ENCODE peak calls at places on chromosomes 4 and X, in nine cellular contexts. One of them, this sample, is unnamed.

GRCh38 chr4:150127757-150128156 is 49.5 kb downstream of the DCLK2 start:
- DNase-seq in GM23248: no peak
- DNase-seq in CD4-positive, alpha-beta memory T cell: no peak
- DNase-seq in brain microvascular endothelial cell: no peak
- DNase-seq in NAMALWA: no peak
- DNase-seq in GM13977: no peak
- DNase-seq in kidney glomerular epithelial cell: no peak
- DNase-seq in mucosa of gallbladder: no peak
- DNase-seq in left kidney: no peak
- DNase-seq in this sample: no peak

GRCh38 chr4:20890752-20891151 is 190.5 kb downstream of the PACRGL start:
- DNase-seq in GM23248: peak
- DNase-seq in CD4-positive, alpha-beta memory T cell: no peak
- DNase-seq in brain microvascular endothelial cell: no peak
- DNase-seq in NAMALWA: no peak
- DNase-seq in GM13977: no peak
- DNase-seq in kidney glomerular epithelial cell: no peak
- DNase-seq in mucosa of gallbladder: no peak
- DNase-seq in left kidney: no peak
- DNase-seq in this sample: no peak

GRCh38 chr4:125085-125820 is 952 bp downstream of the ZNF718 start:
- DNase-seq in GM23248: peak
- DNase-seq in CD4-positive, alpha-beta memory T cell: no peak
- DNase-seq in brain microvascular endothelial cell: peak
- DNase-seq in NAMALWA: no peak
- DNase-seq in GM13977: no peak
- DNase-seq in kidney glomerular epithelial cell: peak
- DNase-seq in mucosa of gallbladder: peak
- DNase-seq in left kidney: peak
- DNase-seq in this sample: peak

GRCh38 chr4:42083816-42084215 is 68.6 kb downstream of the BEND4 start:
- DNase-seq in GM23248: peak
- DNase-seq in CD4-positive, alpha-beta memory T cell: no peak
- DNase-seq in brain microvascular endothelial cell: no peak
- DNase-seq in NAMALWA: no peak
- DNase-seq in GM13977: no peak
- DNase-seq in kidney glomerular epithelial cell: no peak
- DNase-seq in mucosa of gallbladder: no peak
- DNase-seq in left kidney: no peak
- DNase-seq in this sample: peak

GRCh38 chr4:64125354-64125753 is 283.9 kb downstream of the TECRL start:
- DNase-seq in GM23248: no peak
- DNase-seq in CD4-positive, alpha-beta memory T cell: no peak
- DNase-seq in brain microvascular endothelial cell: no peak
- DNase-seq in NAMALWA: no peak
- DNase-seq in GM13977: no peak
- DNase-seq in kidney glomerular epithelial cell: no peak
- DNase-seq in mucosa of gallbladder: no peak
- DNase-seq in left kidney: no peak
- DNase-seq in this sample: no peak

GRCh38 chr4:41418444-41418843 is 119.5 kb upstream of the LIMCH1 start:
- DNase-seq in GM23248: peak
- DNase-seq in CD4-positive, alpha-beta memory T cell: no peak
- DNase-seq in brain microvascular endothelial cell: no peak
- DNase-seq in NAMALWA: no peak
- DNase-seq in GM13977: no peak
- DNase-seq in kidney glomerular epithelial cell: peak
- DNase-seq in mucosa of gallbladder: peak
- DNase-seq in left kidney: peak
- DNase-seq in this sample: peak

GRCh38 chr4:139851639-139852038 is 186.0 kb downstream of the MGST2 start:
- DNase-seq in GM23248: no peak
- DNase-seq in CD4-positive, alpha-beta memory T cell: no peak
- DNase-seq in brain microvascular endothelial cell: no peak
- DNase-seq in NAMALWA: no peak
- DNase-seq in GM13977: no peak
- DNase-seq in kidney glomerular epithelial cell: no peak
- DNase-seq in mucosa of gallbladder: no peak
- DNase-seq in left kidney: no peak
- DNase-seq in this sample: no peak

GRCh38 chrX:63889001-63889400 is 104.0 kb upstream of the ARHGEF9 start:
- DNase-seq in GM23248: peak
- DNase-seq in CD4-positive, alpha-beta memory T cell: no peak
- DNase-seq in brain microvascular endothelial cell: peak
- DNase-seq in NAMALWA: no peak
- DNase-seq in GM13977: no peak
- DNase-seq in kidney glomerular epithelial cell: no peak
- DNase-seq in mucosa of gallbladder: no peak
- DNase-seq in left kidney: no peak
- DNase-seq in this sample: peak

GRCh38 chrX:51743179-51743957 is at the start of gene GSPT2:
- DNase-seq in GM23248: peak
- DNase-seq in CD4-positive, alpha-beta memory T cell: peak
- DNase-seq in brain microvascular endothelial cell: peak
- DNase-seq in NAMALWA: peak
- DNase-seq in GM13977: peak
- DNase-seq in kidney glomerular epithelial cell: peak
- DNase-seq in mucosa of gallbladder: peak
- DNase-seq in left kidney: peak
- DNase-seq in this sample: peak

GRCh38 chr4:86448891-86449290 is 89.0 kb upstream of the MAPK10 start:
- DNase-seq in GM23248: no peak
- DNase-seq in CD4-positive, alpha-beta memory T cell: no peak
- DNase-seq in brain microvascular endothelial cell: no peak
- DNase-seq in NAMALWA: peak
- DNase-seq in GM13977: no peak
- DNase-seq in kidney glomerular epithelial cell: no peak
- DNase-seq in mucosa of gallbladder: no peak
- DNase-seq in left kidney: no peak
- DNase-seq in this sample: no peak

GRCh38 chrX:97405031-97405685 is 521.5 kb downstream of the RPA4 start:
- DNase-seq in GM23248: no peak
- DNase-seq in CD4-positive, alpha-beta memory T cell: no peak
- DNase-seq in brain microvascular endothelial cell: peak
- DNase-seq in NAMALWA: no peak
- DNase-seq in GM13977: no peak
- DNase-seq in kidney glomerular epithelial cell: no peak
- DNase-seq in mucosa of gallbladder: no peak
- DNase-seq in left kidney: no peak
- DNase-seq in this sample: no peak

GRCh38 chr4:100428051-100428450 is 89.8 kb downstream of the EMCN start:
- DNase-seq in GM23248: peak
- DNase-seq in CD4-positive, alpha-beta memory T cell: no peak
- DNase-seq in brain microvascular endothelial cell: peak
- DNase-seq in NAMALWA: no peak
- DNase-seq in GM13977: no peak
- DNase-seq in kidney glomerular epithelial cell: peak
- DNase-seq in mucosa of gallbladder: no peak
- DNase-seq in left kidney: no peak
- DNase-seq in this sample: peak

GRCh38 chr4:47469951-47470350 is 6.4 kb upstream of the COMMD8 start:
- DNase-seq in GM23248: peak
- DNase-seq in CD4-positive, alpha-beta memory T cell: no peak
- DNase-seq in brain microvascular endothelial cell: no peak
- DNase-seq in NAMALWA: no peak
- DNase-seq in GM13977: no peak
- DNase-seq in kidney glomerular epithelial cell: peak
- DNase-seq in mucosa of gallbladder: no peak
- DNase-seq in left kidney: no peak
- DNase-seq in this sample: no peak

GRCh38 chrX:149937881-149938426 is 337 bp downstream of the EOLA2 start:
- DNase-seq in GM23248: peak
- DNase-seq in CD4-positive, alpha-beta memory T cell: no peak
- DNase-seq in brain microvascular endothelial cell: no peak
- DNase-seq in NAMALWA: no peak
- DNase-seq in GM13977: no peak
- DNase-seq in kidney glomerular epithelial cell: no peak
- DNase-seq in mucosa of gallbladder: no peak
- DNase-seq in left kidney: peak
- DNase-seq in this sample: no peak

This sample was measured in renal cortical epithelial cell.